ENCODE peak calls at places on chromosomes 13 and 19, in ten cellular contexts. Q, M, X, W, G, R, I, S, Y and F are unnamed samples.
A peak's percentile ranks its signal among the peaks of the same experiment; 100 is the strongest.

GRCh38 chr19:2188708-2189385 is 25.1 kb downstream of the DOT1L start:
- DNase-seq in Q (peak; percentile 51), M (no peak), X (no peak), W (no peak), G (no peak), R (no peak), I (no peak), S (no peak), Y (no peak), F (no peak)

GRCh38 chr19:16836115-16836905 is 7.1 kb downstream of the SIN3B start:
- DNase-seq in Q (peak; percentile 12), M (no peak), X (no peak), W (no peak), G (no peak), R (no peak), I (no peak), S (no peak), Y (peak; percentile 32), F (no peak)

GRCh38 chr19:13119654-13120053 is 1.6 kb downstream of the NACC1 start:
- DNase-seq in Q (no peak), M (no peak), X (no peak), W (no peak), G (no peak), R (no peak), I (no peak), S (no peak), Y (no peak), F (no peak)

GRCh38 chr13:31433201-31433600 is 233.4 kb downstream of the B3GLCT start:
- DNase-seq in Q (no peak), M (no peak), X (no peak), W (no peak), G (no peak), R (no peak), I (no peak), S (no peak), Y (no peak), F (no peak)

GRCh38 chr13:110541526-110541920 is 20.0 kb downstream of the RAB20 start:
- DNase-seq in Q (no peak), M (no peak), X (peak; percentile 63), W (no peak), G (no peak), R (no peak), I (no peak), S (no peak), Y (no peak), F (no peak)

GRCh38 chr19:3516675-3517207 is 10.6 kb downstream of the FZR1 start:
- DNase-seq in Q (peak; percentile 49), M (no peak), X (no peak), W (no peak), G (no peak), R (peak; percentile 15), I (no peak), S (no peak), Y (peak; percentile 73), F (no peak)

GRCh38 chr13:65090191-65090590 is 2139.9 kb downstream of the PCDH9 start:
- DNase-seq in Q (no peak), M (no peak), X (no peak), W (no peak), G (no peak), R (no peak), I (no peak), S (no peak), Y (no peak), F (no peak)

GRCh38 chr13:21297452-21297851 is 121.0 kb downstream of the MRPL57 start:
- DNase-seq in Q (no peak), M (no peak), X (no peak), W (no peak), G (peak; percentile 38), R (no peak), I (no peak), S (peak; percentile 53), Y (no peak), F (no peak)

GRCh38 chr19:39492225-39492624 is 6.5 kb upstream of the DLL3 start:
- DNase-seq in Q (no peak), M (no peak), X (no peak), W (no peak), G (no peak), R (no peak), I (no peak), S (no peak), Y (no peak), F (no peak)

GRCh38 chr19:47824396-47824795 is 2.7 kb downstream of the CRX start:
- DNase-seq in Q (no peak), M (no peak), X (peak; percentile 33), W (no peak), G (no peak), R (no peak), I (no peak), S (no peak), Y (no peak), F (no peak)

GRCh38 chr19:46442808-46443450 is 14.2 kb upstream of the PNMA8C start:
- DNase-seq in Q (no peak), M (peak; percentile 27), X (peak; percentile 65), W (no peak), G (no peak), R (no peak), I (peak; percentile 15), S (no peak), Y (no peak), F (peak; percentile 40)

GRCh38 chr13:108213946-108214345 is 1.4 kb downstream of the LIG4 start:
- DNase-seq in Q (no peak), M (no peak), X (no peak), W (no peak), G (no peak), R (no peak), I (no peak), S (no peak), Y (no peak), F (no peak)

GRCh38 chr13:39571502-39572092 is 31.4 kb downstream of the LHFPL6 start:
- DNase-seq in Q (no peak), M (no peak), X (no peak), W (no peak), G (no peak), R (no peak), I (peak; percentile 41), S (no peak), Y (no peak), F (no peak)

GRCh38 chr13:19794552-19795143 is 11.9 kb upstream of the PSPC1 start:
- DNase-seq in Q (no peak), M (no peak), X (no peak), W (no peak), G (no peak), R (peak; percentile 60), I (no peak), S (no peak), Y (no peak), F (no peak)

GRCh38 chr19:11175920-11176319 is 20.3 kb upstream of the SPC24 start:
- DNase-seq in Q (no peak), M (no peak), X (no peak), W (no peak), G (no peak), R (no peak), I (no peak), S (no peak), Y (no peak), F (no peak)

GRCh38 chr13:61664821-61665705 is 249.4 kb upstream of the PCDH20 start:
- DNase-seq in Q (no peak), M (no peak), X (no peak), W (no peak), G (no peak), R (no peak), I (no peak), S (no peak), Y (peak; percentile 36), F (no peak)

GRCh38 chr13:29315847-29316246 is 279.6 kb downstream of the SLC7A1 start:
- DNase-seq in Q (no peak), M (no peak), X (no peak), W (no peak), G (no peak), R (no peak), I (no peak), S (no peak), Y (no peak), F (no peak)

GRCh38 chr13:38590796-38591507 is 95.9 kb upstream of the FREM2 start:
- DNase-seq in Q (no peak), M (no peak), X (no peak), W (no peak), G (no peak), R (no peak), I (no peak), S (no peak), Y (no peak), F (peak; percentile 74)

GRCh38 chr13:77387607-77388200 is 60.8 kb upstream of the MYCBP2 start:
- DNase-seq in Q (no peak), M (no peak), X (no peak), W (no peak), G (no peak), R (no peak), I (no peak), S (no peak), Y (no peak), F (no peak)

GRCh38 chr19:44673510-44673909 is 2.2 kb downstream of the CEACAM19 start:
- DNase-seq in Q (no peak), M (no peak), X (no peak), W (no peak), G (no peak), R (no peak), I (no peak), S (no peak), Y (no peak), F (no peak)

GRCh38 chr19:5456836-5457200 is 1.6 kb downstream of the ZNRF4 start:
- DNase-seq in Q (no peak), M (no peak), X (no peak), W (no peak), G (no peak), R (no peak), I (no peak), S (no peak), Y (no peak), F (no peak)

GRCh38 chr13:107721436-107721835 is 493.9 kb downstream of the LIG4 start:
- DNase-seq in Q (no peak), M (no peak), X (no peak), W (no peak), G (no peak), R (no peak), I (no peak), S (no peak), Y (no peak), F (no peak)

GRCh38 chr19:39183100-39183499 is 13.7 kb upstream of the NCCRP1 start:
- DNase-seq in Q (no peak), M (no peak), X (no peak), W (no peak), G (no peak), R (no peak), I (no peak), S (no peak), Y (no peak), F (no peak)

GRCh38 chr19:1811942-1812425 is at the start of gene ATP8B3:
- DNase-seq in Q (no peak), M (no peak), X (peak; percentile 94), W (no peak), G (no peak), R (peak; percentile 99), I (peak; percentile 88), S (no peak), Y (no peak), F (no peak)

GRCh38 chr19:46030861-46031550 is 8.2 kb upstream of the PGLYRP1 start:
- DNase-seq in Q (no peak), M (no peak), X (no peak), W (no peak), G (no peak), R (no peak), I (no peak), S (no peak), Y (no peak), F (no peak)

GRCh38 chr19:18349524-18350128 is 9.2 kb downstream of the PGPEP1 start:
- DNase-seq in Q (peak; percentile 60), M (no peak), X (peak; percentile 86), W (no peak), G (no peak), R (peak; percentile 72), I (peak; percentile 48), S (no peak), Y (peak; percentile 64), F (peak; percentile 80)

GRCh38 chr13:113499936-113500335 is 9.4 kb upstream of the DCUN1D2 start:
- DNase-seq in Q (no peak), M (no peak), X (no peak), W (no peak), G (no peak), R (no peak), I (no peak), S (no peak), Y (no peak), F (no peak)

GRCh38 chr19:55225415-55225958 is 3.1 kb downstream of the TMEM86B start:
- DNase-seq in Q (no peak), M (no peak), X (no peak), W (no peak), G (no peak), R (no peak), I (no peak), S (no peak), Y (no peak), F (no peak)